ENCODE peak calls at places on chromosomes 11 and 22, in ten cellular contexts. B is NCI-H748 treated with DMSO at 0.1 percent for 48 hours; G is NCI-H1417; O is aorta; X is stimulated activated CD4-positive, alpha-beta T cell treated with anti-CD3 and anti-CD28 coated beads, Interleukin-12 subunit alpha, Interleukin-12 subunit beta, amount 100 ng/mL, for 24 hours; R is activated naive CD8-positive, alpha-beta T cell treated with anti-CD3 and anti-CD28 coated beads, Interleukin-2, amount 50 U/mL, for 16 hours; P is stimulated activated CD8-positive, alpha-beta memory T cell treated with anti-CD3 and anti-CD28 coated beads, Interleukin-2, amount 100 ng/mL, for 48 hours; W is kidney epithelial cell; I is vagina; E is GM13977. F is an unnamed sample.

GRCh38 chr11:36333897-36334296 is 37.8 kb downstream of the PRR5L start:
- DNase-seq in P (no peak), I (no peak), E (no peak), O (no peak), W (no peak), X (no peak), G (peak; percentile 10), B (no peak), R (no peak), F (no peak)

GRCh38 chr11:72239296-72239848 is 4.6 kb downstream of the PHOX2A start:
- DNase-seq in R (no peak), O (peak; percentile 75), X (no peak), B (no peak), G (no peak), E (peak; percentile 82), P (no peak), I (no peak), W (no peak), F (no peak)

GRCh38 chr22:27393371-27393770 is 408.2 kb downstream of the MN1 start:
- DNase-seq in O (no peak), W (no peak), E (no peak), G (no peak), B (no peak), I (no peak), X (no peak), R (no peak), P (no peak), F (no peak)

GRCh38 chr11:16526947-16527346 is 170.6 kb upstream of the SOX6 start:
- DNase-seq in W (no peak), O (no peak), B (no peak), R (no peak), E (no peak), P (no peak), X (no peak), I (no peak), G (no peak), F (no peak)

GRCh38 chr11:121004196-121004840 is 19.6 kb upstream of the TBCEL start:
- DNase-seq in W (no peak), B (no peak), I (no peak), P (no peak), R (no peak), E (no peak), X (no peak), O (no peak), G (no peak), F (no peak)

GRCh38 chr11:93537022-93537421 is 6.2 kb downstream of the SMCO4 start:
- DNase-seq in R (no peak), I (no peak), G (no peak), P (no peak), X (no peak), E (no peak), B (no peak), W (no peak), O (peak; percentile 68), F (no peak)

GRCh38 chr11:120808616-120809050 is 215.3 kb upstream of the TBCEL start:
- DNase-seq in O (no peak), B (no peak), I (no peak), W (no peak), G (no peak), P (no peak), E (no peak), R (no peak), X (no peak), F (no peak)

GRCh38 chr11:27203077-27203476 is 159.9 kb downstream of the CCDC34 start:
- DNase-seq in P (no peak), I (peak; percentile 81), W (no peak), B (no peak), R (no peak), X (no peak), O (no peak), G (no peak), E (no peak), F (no peak)

GRCh38 chr11:115869780-115870431 is 365.7 kb upstream of the CADM1 start:
- DNase-seq in P (no peak), R (no peak), E (peak; percentile 50), O (peak; percentile 65), X (no peak), G (peak; percentile 49), I (no peak), W (no peak), B (no peak), F (peak; percentile 19)